ENCODE peak calls at places on chromosome 18, in four cellular contexts. One of them, this sample, is unnamed.

GRCh38 chr18:58674863-58675472 is 3.7 kb downstream of the MALT1 start:
- DNase-seq in neural progenitor cell: no peak
- DNase-seq in lower lobe of right lung: no peak
- DNase-seq in cardiac muscle cell: no peak
- DNase-seq in this sample: no peak

GRCh38 chr18:66495844-66496243 is 108.0 kb downstream of the CDH19 start:
- DNase-seq in neural progenitor cell: peak; percentile 87
- DNase-seq in lower lobe of right lung: peak; percentile 57
- DNase-seq in cardiac muscle cell: peak; percentile 79
- DNase-seq in this sample: peak; percentile 85

GRCh38 chr18:35695803-35696202 is 114.3 kb downstream of the GALNT1 start:
- DNase-seq in neural progenitor cell: no peak
- DNase-seq in lower lobe of right lung: no peak
- DNase-seq in cardiac muscle cell: no peak
- DNase-seq in this sample: peak; percentile 93

GRCh38 chr18:9328776-9329175 is 5.8 kb upstream of the TWSG1 start:
- DNase-seq in neural progenitor cell: no peak
- DNase-seq in lower lobe of right lung: no peak
- DNase-seq in cardiac muscle cell: no peak
- DNase-seq in this sample: no peak

GRCh38 chr18:11377766-11378540 is 228.6 kb upstream of the PIEZO2 start:
- DNase-seq in neural progenitor cell: no peak
- DNase-seq in lower lobe of right lung: no peak
- DNase-seq in cardiac muscle cell: no peak
- DNase-seq in this sample: no peak

GRCh38 chr18:13474907-13475306 is 251.5 kb downstream of the FAM210A start:
- DNase-seq in neural progenitor cell: no peak
- DNase-seq in lower lobe of right lung: no peak
- DNase-seq in cardiac muscle cell: no peak
- DNase-seq in this sample: no peak

GRCh38 chr18:48622911-48623431 is 84.1 kb downstream of the CTIF start:
- DNase-seq in neural progenitor cell: no peak
- DNase-seq in lower lobe of right lung: no peak
- DNase-seq in cardiac muscle cell: no peak
- DNase-seq in this sample: no peak

GRCh38 chr18:32383040-32383819 is 87.5 kb downstream of the GAREM1 start:
- DNase-seq in neural progenitor cell: no peak
- DNase-seq in lower lobe of right lung: no peak
- DNase-seq in cardiac muscle cell: no peak
- DNase-seq in this sample: no peak

GRCh38 chr18:13629841-13630747 is 96.3 kb downstream of the FAM210A start:
- DNase-seq in neural progenitor cell: peak; percentile 87
- DNase-seq in lower lobe of right lung: no peak
- DNase-seq in cardiac muscle cell: peak; percentile 76
- DNase-seq in this sample: peak; percentile 67

GRCh38 chr18:31863103-31863502 is 79.8 kb downstream of the TRAPPC8 start:
- DNase-seq in neural progenitor cell: no peak
- DNase-seq in lower lobe of right lung: no peak
- DNase-seq in cardiac muscle cell: no peak
- DNase-seq in this sample: no peak

GRCh38 chr18:72640552-72640951 is 96.4 kb upstream of the CBLN2 start:
- DNase-seq in neural progenitor cell: no peak
- DNase-seq in lower lobe of right lung: no peak
- DNase-seq in cardiac muscle cell: no peak
- DNase-seq in this sample: no peak

GRCh38 chr18:73683618-73684238 is 463.9 kb downstream of the FBXO15 start:
- DNase-seq in neural progenitor cell: no peak
- DNase-seq in lower lobe of right lung: no peak
- DNase-seq in cardiac muscle cell: no peak
- DNase-seq in this sample: no peak

GRCh38 chr18:8777846-8778245 is 72.5 kb downstream of the MTCL1 start:
- DNase-seq in neural progenitor cell: peak; percentile 15
- DNase-seq in lower lobe of right lung: no peak
- DNase-seq in cardiac muscle cell: no peak
- DNase-seq in this sample: peak; percentile 9

GRCh38 chr18:74778191-74778847 is 180.6 kb downstream of the ZNF407 start:
- DNase-seq in neural progenitor cell: no peak
- DNase-seq in lower lobe of right lung: no peak
- DNase-seq in cardiac muscle cell: no peak
- DNase-seq in this sample: no peak

DNA sequence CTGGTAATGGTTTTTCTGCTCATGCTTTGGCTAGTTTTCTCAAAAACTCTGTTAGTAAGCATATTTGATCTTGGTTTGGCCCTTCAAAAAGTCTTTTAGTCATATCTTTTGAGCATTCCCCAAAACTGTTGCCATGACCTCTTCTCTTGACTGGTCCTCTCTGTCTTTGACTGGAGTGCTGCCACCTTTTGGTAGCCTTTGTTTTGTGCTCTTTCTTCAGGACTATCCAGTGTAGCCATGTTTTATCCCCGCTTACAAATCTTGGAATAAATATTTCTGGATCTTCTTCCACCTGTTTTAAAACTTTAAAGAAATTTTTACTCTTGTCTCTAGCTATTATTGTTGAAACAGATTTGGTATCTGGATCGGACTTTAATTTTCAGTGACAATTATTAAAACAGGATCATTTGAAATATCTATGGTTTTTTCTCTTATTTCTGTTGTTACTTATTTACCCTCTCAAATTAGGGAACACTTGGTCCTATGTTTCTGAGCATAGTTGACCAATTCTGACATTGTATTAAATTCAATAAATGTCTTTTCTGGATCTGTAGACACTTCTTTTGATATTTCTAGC is 965 bp upstream of the ELOA2 start:
- DNase-seq in neural progenitor cell: peak; percentile 39
- DNase-seq in lower lobe of right lung: no peak
- DNase-seq in cardiac muscle cell: peak; percentile 25
- DNase-seq in this sample: peak; percentile 49
- TF ChIP-seq CTCF in neural progenitor cell: peak; percentile 73
- TF ChIP-seq CTCF in lower lobe of right lung: peak; percentile 30
- TF ChIP-seq CTCF in cardiac muscle cell: peak; percentile 39
- TF ChIP-seq CTCF in this sample: no peak

GRCh38 chr18:50401334-50401733 is 26.5 kb downstream of the SKA1 start:
- DNase-seq in neural progenitor cell: no peak
- DNase-seq in lower lobe of right lung: no peak
- DNase-seq in cardiac muscle cell: no peak
- DNase-seq in this sample: no peak

GRCh38 chr18:50399582-50399981 is 24.7 kb downstream of the SKA1 start:
- DNase-seq in neural progenitor cell: no peak
- DNase-seq in lower lobe of right lung: no peak
- DNase-seq in cardiac muscle cell: no peak
- DNase-seq in this sample: no peak

GRCh38 chr18:50398099-50398498 is 23.3 kb downstream of the SKA1 start:
- DNase-seq in neural progenitor cell: no peak
- DNase-seq in lower lobe of right lung: no peak
- DNase-seq in cardiac muscle cell: no peak
- DNase-seq in this sample: no peak

GRCh38 chr18:50397023-50397422 is 22.2 kb downstream of the SKA1 start:
- DNase-seq in neural progenitor cell: no peak
- DNase-seq in lower lobe of right lung: no peak
- DNase-seq in cardiac muscle cell: no peak
- DNase-seq in this sample: no peak

DNA sequence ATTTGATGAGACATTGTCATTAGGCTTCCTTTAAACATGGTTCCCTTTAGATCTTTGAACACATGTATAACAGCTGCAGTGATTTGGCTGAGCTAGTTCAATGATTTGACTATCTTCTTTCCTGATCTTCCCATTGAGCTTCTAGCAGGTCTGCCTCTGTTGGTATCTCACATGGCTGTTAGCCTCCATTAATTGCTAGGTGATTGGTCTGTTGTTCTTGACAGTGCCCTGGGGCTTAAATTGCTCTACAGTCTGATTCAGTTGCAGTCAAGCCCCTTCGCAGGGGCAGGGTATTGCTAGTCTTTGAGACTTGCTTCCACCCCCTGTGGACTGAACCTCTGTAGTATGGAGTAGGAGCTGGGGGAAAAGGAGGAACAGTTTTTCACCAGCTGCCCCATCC is 24.1 kb downstream of the SKA1 start:
- DNase-seq in neural progenitor cell: no peak
- DNase-seq in lower lobe of right lung: no peak
- DNase-seq in cardiac muscle cell: no peak
- DNase-seq in this sample: no peak
- H3K4me1 ChIP-seq in neural progenitor cell: peaks cover 58% of the 10 kb centered on the region
- H3K4me1 ChIP-seq in lower lobe of right lung: no peaks in the 10 kb centered on the region
- H3K4me1 ChIP-seq in cardiac muscle cell: peaks cover 39% of the 10 kb centered on the region
- H3K4me1 ChIP-seq in this sample: peaks cover 12% of the 10 kb centered on the region

DNA sequence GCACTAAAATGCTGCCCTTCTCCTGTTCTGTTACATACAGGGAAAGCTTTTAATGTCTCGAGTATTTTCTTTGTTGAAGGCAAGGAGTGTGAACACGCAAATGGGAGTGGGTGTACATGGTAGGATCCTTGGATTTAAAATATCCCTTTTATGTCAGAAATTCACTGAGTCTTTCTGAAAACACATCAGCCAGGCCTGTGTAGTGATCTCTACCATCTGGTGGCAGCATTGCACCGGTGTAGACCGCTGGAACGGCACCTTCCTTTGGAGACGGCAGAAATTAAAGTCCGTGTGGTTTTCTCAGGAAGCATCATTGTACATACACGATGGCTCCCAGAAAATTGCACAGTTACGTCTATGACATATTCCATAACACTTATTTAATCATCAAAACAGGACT is 515.8 kb downstream of the GALR1 start:
- DNase-seq in neural progenitor cell: peak; percentile 81
- DNase-seq in lower lobe of right lung: no peak
- DNase-seq in cardiac muscle cell: peak; percentile 63
- DNase-seq in this sample: peak; percentile 60
- TF ChIP-seq CTCF in neural progenitor cell: peak; percentile 79
- TF ChIP-seq CTCF in lower lobe of right lung: peak; percentile 57
- TF ChIP-seq CTCF in cardiac muscle cell: no peak
- TF ChIP-seq CTCF in this sample: no peak

GRCh38 chr18:2971741-2972552 is 41.0 kb downstream of the LPIN2 start:
- DNase-seq in neural progenitor cell: no peak
- DNase-seq in lower lobe of right lung: peak; percentile 81
- DNase-seq in cardiac muscle cell: no peak
- DNase-seq in this sample: peak; percentile 62

GRCh38 chr18:2970762-2971659 is 41.9 kb downstream of the LPIN2 start:
- DNase-seq in neural progenitor cell: no peak
- DNase-seq in lower lobe of right lung: peak; percentile 62
- DNase-seq in cardiac muscle cell: no peak
- DNase-seq in this sample: no peak

GRCh38 chr18:2968559-2968958 is 44.4 kb downstream of the LPIN2 start:
- DNase-seq in neural progenitor cell: no peak
- DNase-seq in lower lobe of right lung: peak; percentile 60
- DNase-seq in cardiac muscle cell: no peak
- DNase-seq in this sample: no peak

GRCh38 chr18:2969695-2970094 is 43.2 kb downstream of the LPIN2 start:
- DNase-seq in neural progenitor cell: no peak
- DNase-seq in lower lobe of right lung: no peak
- DNase-seq in cardiac muscle cell: no peak
- DNase-seq in this sample: no peak

DNA sequence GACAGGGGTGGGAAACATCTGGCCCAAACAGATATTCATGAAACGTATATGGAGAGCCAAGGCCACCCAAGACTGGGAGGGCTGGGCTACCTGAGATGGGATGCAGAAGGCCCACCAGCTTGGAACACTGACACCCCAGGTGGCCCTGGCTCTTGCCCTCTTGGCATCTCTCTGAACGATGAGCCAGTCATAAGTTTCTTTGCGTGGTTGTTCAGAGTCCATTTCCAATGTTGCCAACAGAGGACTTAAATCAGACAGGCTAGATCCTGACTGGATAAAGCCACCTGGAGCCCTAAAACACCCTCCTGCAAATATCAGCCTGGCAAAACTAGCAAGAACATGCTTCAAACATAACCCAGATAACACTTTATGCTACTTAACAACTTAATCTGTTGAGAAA is 42.6 kb downstream of the LPIN2 start:
- DNase-seq in neural progenitor cell: no peak
- DNase-seq in lower lobe of right lung: no peak
- DNase-seq in cardiac muscle cell: no peak
- DNase-seq in this sample: no peak
- H3K4me1 ChIP-seq in neural progenitor cell: peaks cover 21% of the 10 kb centered on the region
- H3K4me1 ChIP-seq in lower lobe of right lung: peaks cover 73% of the 10 kb centered on the region
- H3K4me1 ChIP-seq in cardiac muscle cell: peaks cover 37% of the 10 kb centered on the region
- H3K4me1 ChIP-seq in this sample: peaks cover 14% of the 10 kb centered on the region

DNA sequence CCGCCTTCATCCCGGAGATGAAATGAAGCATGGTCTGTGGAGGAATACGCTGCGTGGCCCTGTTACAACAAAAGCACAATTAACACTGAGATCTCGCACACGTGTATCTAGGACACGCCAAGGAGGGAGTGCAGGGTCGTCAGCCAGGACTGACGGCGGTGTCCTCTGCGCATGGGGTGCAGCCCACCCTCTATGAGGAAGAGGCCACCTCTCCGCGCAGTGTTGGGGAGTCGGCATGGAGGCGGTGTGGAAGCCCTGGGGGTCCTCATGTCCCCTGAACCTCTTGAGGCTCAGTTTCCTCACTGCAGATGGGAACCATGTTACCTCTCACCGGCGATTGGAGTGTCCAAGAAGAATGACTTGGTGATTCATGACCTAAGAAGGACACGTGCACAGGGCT is 86.0 kb upstream of the ZNF236 start:
- DNase-seq in neural progenitor cell: no peak
- DNase-seq in lower lobe of right lung: no peak
- DNase-seq in cardiac muscle cell: no peak
- DNase-seq in this sample: no peak
- TF ChIP-seq CTCF in neural progenitor cell: no peak
- TF ChIP-seq CTCF in lower lobe of right lung: no peak
- TF ChIP-seq CTCF in cardiac muscle cell: no peak
- TF ChIP-seq CTCF in this sample: no peak

GRCh38 chr18:26639149-26639548 is 90.8 kb upstream of the KCTD1 start:
- DNase-seq in neural progenitor cell: no peak
- DNase-seq in lower lobe of right lung: no peak
- DNase-seq in cardiac muscle cell: no peak
- DNase-seq in this sample: no peak
- H3K4me1 ChIP-seq in neural progenitor cell: no peaks in the 10 kb centered on the region
- H3K4me1 ChIP-seq in lower lobe of right lung: no peaks in the 10 kb centered on the region
- H3K4me1 ChIP-seq in cardiac muscle cell: no peaks in the 10 kb centered on the region
- H3K4me1 ChIP-seq in this sample: no peaks in the 10 kb centered on the region

DNA sequence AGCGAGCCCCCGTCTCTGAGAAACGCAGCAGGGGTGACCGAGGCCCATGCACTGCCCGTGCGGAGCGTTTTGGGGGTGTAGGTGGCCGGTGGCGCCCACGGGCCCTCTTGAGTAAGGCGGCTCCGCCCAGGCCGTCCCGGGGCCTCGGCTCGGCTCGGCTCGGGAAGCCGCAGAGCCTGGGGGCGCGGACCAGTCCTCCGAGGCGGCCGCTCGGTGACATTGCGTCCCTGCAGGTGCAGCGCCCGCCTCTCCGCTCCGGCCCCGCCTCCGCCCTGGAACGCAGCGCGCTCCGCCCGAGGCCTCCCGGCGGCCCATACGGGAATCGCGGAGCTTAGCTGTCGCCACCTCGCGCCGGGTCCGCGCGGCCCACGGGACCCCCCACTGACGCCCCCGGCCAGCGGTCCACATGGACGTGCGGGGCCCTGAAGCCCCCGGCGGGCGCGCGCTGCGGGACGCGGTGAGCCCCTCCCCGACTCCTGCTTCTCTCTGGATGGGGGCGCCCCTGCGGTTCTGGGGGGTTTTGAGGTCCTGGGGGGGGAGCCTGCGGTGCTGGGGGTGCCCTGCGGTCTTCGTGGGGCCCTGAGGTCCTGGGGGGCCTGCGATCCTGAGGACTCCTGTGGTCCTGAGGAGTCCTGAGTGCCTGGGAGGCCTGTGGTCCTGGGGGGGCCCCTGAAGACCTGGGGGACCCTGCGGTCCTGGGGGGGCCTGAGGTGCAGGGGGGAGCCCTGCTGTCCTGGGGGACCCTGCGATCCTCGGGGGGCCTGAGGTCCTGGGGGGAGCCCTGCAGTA is at the start of gene HSBP1L1:
- DNase-seq in neural progenitor cell: peak; percentile 94
- DNase-seq in lower lobe of right lung: peak; percentile 90
- DNase-seq in cardiac muscle cell: peak; percentile 88
- DNase-seq in this sample: peak; percentile 52
- TF ChIP-seq CTCF in neural progenitor cell: peak; percentile 47
- TF ChIP-seq CTCF in lower lobe of right lung: peak; percentile 54
- TF ChIP-seq CTCF in cardiac muscle cell: no peak
- TF ChIP-seq CTCF in this sample: peak; percentile 39